ENCODE peak calls at places on chromosomes 2 and 18, in ten cellular contexts. C is left lung, X is lung, Y is cardiac fibroblast, K is brain microvascular endothelial cell, L is left ventricle myocardium inferior, F is A549, G is HCT116, M is psoas muscle, Z is GM23338. A is an unnamed sample.

GRCh38 chr2:164735309-164735919 is 106.2 kb downstream of the COBLL1 start:
- DNase-seq in C (no peak), X (no peak), Y (no peak), K (no peak), L (no peak), F (no peak), G (no peak), M (no peak), Z (no peak), A (no peak)

GRCh38 chr18:7116001-7116831 is 1.4 kb downstream of the LAMA1 start:
- DNase-seq in C (no peak), X (no peak), Y (peak), K (peak), L (no peak), F (no peak), G (no peak), M (no peak), Z (peak), A (no peak)

GRCh38 chr18:48031011-48031480 is 100.6 kb upstream of the SMAD2 start:
- DNase-seq in C (no peak), X (peak), Y (peak), K (peak), L (no peak), F (peak), G (peak), M (no peak), Z (peak), A (no peak)

GRCh38 chr2:28155627-28156026 is 237.0 kb upstream of the FOSL2 start:
- DNase-seq in C (no peak), X (no peak), Y (no peak), K (no peak), L (no peak), F (peak), G (peak), M (no peak), Z (peak), A (no peak)

GRCh38 chr2:41965173-41965875 is 82.5 kb upstream of the PKDCC start:
- DNase-seq in C (no peak), X (no peak), Y (no peak), K (no peak), L (no peak), F (no peak), G (no peak), M (no peak), Z (no peak), A (no peak)

GRCh38 chr18:13879492-13879891 is 35.8 kb downstream of the MC2R start:
- DNase-seq in C (no peak), X (no peak), Y (no peak), K (no peak), L (no peak), F (no peak), G (no peak), M (no peak), Z (no peak), A (no peak)

GRCh38 chr2:47528874-47529273 is 125.9 kb downstream of the MSH2 start:
- DNase-seq in C (no peak), X (no peak), Y (peak), K (peak), L (no peak), F (no peak), G (no peak), M (no peak), Z (no peak), A (no peak)

GRCh38 chr2:99477054-99477453 is 12.8 kb downstream of the REV1 start:
- DNase-seq in C (no peak), X (no peak), Y (no peak), K (no peak), L (no peak), F (no peak), G (no peak), M (no peak), Z (no peak), A (no peak)

GRCh38 chr18:49858309-49859005 is 45.1 kb upstream of the ACAA2 start:
- DNase-seq in C (no peak), X (peak), Y (peak), K (peak), L (peak), F (peak), G (peak), M (peak), Z (peak), A (no peak)

GRCh38 chr2:44940612-44941464 is 664 bp upstream of the SIX3 start:
- DNase-seq in C (no peak), X (no peak), Y (no peak), K (no peak), L (no peak), F (no peak), G (no peak), M (no peak), Z (no peak), A (no peak)

GRCh38 chr2:44943031-44943692 is 1.7 kb downstream of the SIX3 start:
- DNase-seq in C (no peak), X (no peak), Y (no peak), K (no peak), L (no peak), F (no peak), G (no peak), M (no peak), Z (no peak), A (no peak)

GRCh38 chr2:44943693-44944101 is 2.2 kb downstream of the SIX3 start:
- DNase-seq in C (no peak), X (no peak), Y (no peak), K (no peak), L (no peak), F (no peak), G (no peak), M (no peak), Z (peak), A (no peak)

GRCh38 chr2:44941551-44942234 is at the start of gene SIX3:
- DNase-seq in C (no peak), X (no peak), Y (no peak), K (no peak), L (no peak), F (peak), G (peak), M (no peak), Z (peak), A (no peak)

GRCh38 chr2:44942304-44943030 is 965 bp downstream of the SIX3 start:
- DNase-seq in C (no peak), X (no peak), Y (no peak), K (no peak), L (no peak), F (no peak), G (no peak), M (no peak), Z (no peak), A (no peak)
- H3K4me3 ChIP-seq in C (peak), X (no peak), Y (no peak), K (no peak), L (peak), F (no peak), G (no peak), M (peak), Z (peak), A (no peak)

GRCh38 chr2:129766594-129766993 is 212.9 kb upstream of the RAB6C start:
- DNase-seq in C (no peak), X (no peak), Y (no peak), K (no peak), L (no peak), F (no peak), G (no peak), M (no peak), Z (no peak), A (no peak)

GRCh38 chr2:129766159-129766485 is 213.3 kb upstream of the RAB6C start:
- DNase-seq in C (no peak), X (no peak), Y (no peak), K (no peak), L (no peak), F (no peak), G (no peak), M (no peak), Z (no peak), A (no peak)

GRCh38 chr2:129765326-129766158 is 213.9 kb upstream of the RAB6C start:
- DNase-seq in C (no peak), X (no peak), Y (no peak), K (no peak), L (no peak), F (no peak), G (no peak), M (no peak), Z (no peak), A (no peak)

GRCh38 chr2:129763190-129763846 is 216.1 kb upstream of the RAB6C start:
- DNase-seq in C (no peak), X (no peak), Y (no peak), K (no peak), L (no peak), F (no peak), G (no peak), M (no peak), Z (no peak), A (no peak)

GRCh38 chr2:129764376-129765325 is 214.8 kb upstream of the RAB6C start:
- DNase-seq in C (no peak), X (no peak), Y (no peak), K (no peak), L (no peak), F (no peak), G (peak), M (no peak), Z (no peak), A (no peak)
- TF ChIP-seq CTCF in C (no peak), X (no peak), Y (no peak), K (no peak), L (peak), F (no peak), G (peak), M (no peak), Z (peak), A (no peak)

DNA sequence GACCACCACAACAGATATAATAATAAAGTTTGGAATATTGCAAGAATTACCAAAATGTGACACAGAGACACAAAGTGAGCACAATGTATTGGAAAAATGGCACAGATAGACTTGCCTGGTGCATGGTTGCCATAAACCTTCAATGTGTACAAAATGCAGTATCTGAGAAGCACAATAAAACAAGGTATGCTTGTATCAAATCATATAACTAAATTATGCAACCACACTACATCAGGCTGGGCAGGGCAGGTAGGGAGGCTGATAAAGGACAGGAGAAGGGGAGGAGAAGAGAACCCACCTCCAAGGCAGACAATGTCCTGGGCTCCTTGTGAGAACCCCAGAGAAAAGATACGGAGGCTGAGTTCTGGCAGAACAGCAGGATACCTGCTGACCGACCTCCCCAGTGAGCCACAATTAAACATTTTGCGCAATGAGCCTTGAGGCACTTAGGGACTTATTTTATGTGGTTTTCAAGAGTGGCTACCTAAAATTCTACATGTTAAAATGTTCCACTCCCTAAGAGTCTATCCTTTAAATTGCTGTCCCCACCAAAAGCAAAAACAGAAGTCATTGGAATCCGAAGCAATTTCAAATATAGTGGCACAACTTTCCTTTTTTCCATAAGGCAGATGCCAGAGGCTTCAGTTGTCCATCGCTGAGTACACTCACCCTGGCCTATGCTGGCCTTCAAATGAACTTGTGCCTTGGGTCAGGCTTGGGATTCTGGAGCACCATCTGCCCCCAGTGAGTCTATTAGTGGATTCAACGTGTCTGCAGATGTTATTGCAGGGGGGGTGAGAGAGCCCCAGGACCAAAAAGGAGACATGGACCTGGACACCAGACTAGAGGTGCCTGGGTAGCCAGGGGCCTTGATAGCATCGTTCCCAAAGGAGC is 16.8 kb downstream of the WDFY1 start:
- DNase-seq in C (no peak), X (no peak), Y (no peak), K (no peak), L (no peak), F (no peak), G (no peak), M (no peak), Z (no peak), A (no peak)
- H3K4me3 ChIP-seq in C (no peak), X (no peak), Y (no peak), K (no peak), L (no peak), F (no peak), G (no peak), M (no peak), Z (no peak), A (no peak)

DNA sequence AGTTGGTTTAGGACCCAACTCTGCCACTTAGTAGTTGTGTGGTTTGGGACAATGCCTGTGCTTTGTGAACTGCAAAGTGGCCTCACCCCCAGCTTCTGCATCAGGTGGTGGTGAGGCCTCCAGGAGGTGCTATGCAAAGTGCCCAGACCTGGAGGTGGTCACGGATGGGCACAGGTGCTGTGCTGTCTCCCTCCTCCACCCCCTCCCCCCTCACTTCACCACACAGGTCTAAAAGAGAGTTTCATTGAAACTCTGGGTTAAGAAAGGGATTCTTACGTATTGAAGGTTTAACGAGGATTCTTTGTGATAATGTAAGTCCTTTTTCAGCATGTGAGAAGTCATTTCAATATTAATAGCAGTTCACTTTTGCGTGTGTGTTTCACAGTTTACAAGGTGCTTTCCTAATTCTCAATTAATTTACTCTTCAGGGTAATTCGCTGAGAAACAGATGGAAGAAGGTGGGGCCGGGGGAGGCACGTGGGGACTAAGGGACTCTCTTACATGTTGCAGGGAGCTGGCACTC is 369.9 kb downstream of the LPIN1 start:
- DNase-seq in C (no peak), X (no peak), Y (no peak), K (no peak), L (no peak), F (no peak), G (no peak), M (no peak), Z (no peak), A (no peak)
- TF ChIP-seq CTCF in C (no peak), X (no peak), Y (no peak), K (no peak), L (no peak), F (no peak), G (no peak), M (no peak), Z (no peak), A (no peak)

DNA sequence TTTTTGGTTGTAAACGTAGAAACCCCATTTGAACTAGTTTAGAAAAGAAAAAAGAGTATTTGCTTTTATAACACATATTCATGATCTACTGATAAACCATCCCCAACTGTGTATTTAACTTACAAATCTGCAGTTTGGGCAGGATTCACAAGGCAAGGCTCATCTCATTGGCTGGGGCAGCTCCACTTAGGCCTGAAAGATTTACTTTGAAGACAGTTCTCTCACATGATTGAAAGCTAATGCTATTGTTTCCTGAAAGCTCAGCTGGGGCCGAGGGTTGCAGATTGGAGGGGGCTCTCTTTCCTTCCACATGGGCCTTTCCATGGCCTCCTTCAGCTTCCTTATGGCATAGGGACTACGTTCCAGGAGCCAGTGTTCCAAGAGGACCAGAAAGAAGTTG is 47.4 kb downstream of the ARHGAP15 start:
- DNase-seq in C (no peak), X (no peak), Y (peak), K (no peak), L (no peak), F (no peak), G (no peak), M (no peak), Z (no peak), A (no peak)
- H3K4me3 ChIP-seq in C (no peak), X (no peak), Y (no peak), K (no peak), L (peak), F (no peak), G (no peak), M (no peak), Z (no peak), A (no peak)

DNA sequence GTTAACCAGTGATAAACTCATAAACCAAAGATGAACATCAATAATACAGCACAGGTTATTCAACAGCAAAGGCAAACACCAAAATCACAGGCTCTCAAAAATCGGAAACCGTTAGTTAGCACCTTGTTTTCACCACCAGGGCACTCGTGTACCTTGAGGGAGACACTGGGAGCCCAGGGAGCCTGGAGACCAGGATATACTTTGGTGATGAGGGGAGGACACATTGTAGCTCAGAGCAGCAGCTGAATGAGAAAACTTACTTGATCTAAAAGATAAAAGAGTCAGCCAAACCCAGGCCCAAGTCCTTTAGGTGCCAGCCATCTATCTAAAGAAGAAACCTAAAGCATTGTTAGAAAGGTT is 19.4 kb downstream of the BCL11A start:
- DNase-seq in C (no peak), X (no peak), Y (no peak), K (no peak), L (no peak), F (no peak), G (no peak), M (no peak), Z (peak), A (no peak)
- TF ChIP-seq CTCF in C (no peak), X (no peak), Y (no peak), K (peak), L (no peak), F (no peak), G (peak), M (no peak), Z (no peak), A (no peak)

A was measured in AG04449.